ENCODE peak calls at places on chromosomes 16 and 17, in eight cellular contexts. One of them, this sample, is unnamed.

GRCh38 chr16:61617214-61617783 is 418.9 kb downstream of the CDH8 start:
- DNase-seq in retina: no peak
- DNase-seq in BJ: no peak
- DNase-seq in astrocyte of the hippocampus: no peak
- DNase-seq in Ammon's horn: no peak
- DNase-seq in stimulated activated CD4-positive, alpha-beta T cell treated with anti-CD3 and anti-CD28 coated beads, TNF-alpha, amount 100 ng/mL, for 1 hour: no peak
- DNase-seq in H7: no peak
- DNase-seq in B cell: no peak
- DNase-seq in this sample: no peak

GRCh38 chr17:4735825-4736651 is 3.6 kb upstream of the ZMYND15 start:
- DNase-seq in retina: no peak
- DNase-seq in BJ: no peak
- DNase-seq in astrocyte of the hippocampus: no peak
- DNase-seq in Ammon's horn: peak
- DNase-seq in stimulated activated CD4-positive, alpha-beta T cell treated with anti-CD3 and anti-CD28 coated beads, TNF-alpha, amount 100 ng/mL, for 1 hour: no peak
- DNase-seq in H7: no peak
- DNase-seq in B cell: no peak
- DNase-seq in this sample: no peak

GRCh38 chr17:31743767-31744166 is 115.3 kb downstream of the COPRS start:
- DNase-seq in retina: no peak
- DNase-seq in BJ: no peak
- DNase-seq in astrocyte of the hippocampus: peak
- DNase-seq in Ammon's horn: no peak
- DNase-seq in stimulated activated CD4-positive, alpha-beta T cell treated with anti-CD3 and anti-CD28 coated beads, TNF-alpha, amount 100 ng/mL, for 1 hour: no peak
- DNase-seq in H7: peak
- DNase-seq in B cell: no peak
- DNase-seq in this sample: no peak

GRCh38 chr17:70869402-70870085 is 700.2 kb downstream of the KCNJ2 start:
- DNase-seq in retina: peak
- DNase-seq in BJ: no peak
- DNase-seq in astrocyte of the hippocampus: no peak
- DNase-seq in Ammon's horn: no peak
- DNase-seq in stimulated activated CD4-positive, alpha-beta T cell treated with anti-CD3 and anti-CD28 coated beads, TNF-alpha, amount 100 ng/mL, for 1 hour: no peak
- DNase-seq in H7: peak
- DNase-seq in B cell: no peak
- DNase-seq in this sample: no peak

GRCh38 chr17:2438823-2439222 is 38.0 kb upstream of the MNT start:
- DNase-seq in retina: no peak
- DNase-seq in BJ: no peak
- DNase-seq in astrocyte of the hippocampus: peak
- DNase-seq in Ammon's horn: no peak
- DNase-seq in stimulated activated CD4-positive, alpha-beta T cell treated with anti-CD3 and anti-CD28 coated beads, TNF-alpha, amount 100 ng/mL, for 1 hour: no peak
- DNase-seq in H7: no peak
- DNase-seq in B cell: no peak
- DNase-seq in this sample: no peak

GRCh38 chr16:88761830-88762229 is 23.2 kb downstream of the PIEZO1 start:
- DNase-seq in retina: no peak
- DNase-seq in BJ: no peak
- DNase-seq in astrocyte of the hippocampus: no peak
- DNase-seq in Ammon's horn: no peak
- DNase-seq in stimulated activated CD4-positive, alpha-beta T cell treated with anti-CD3 and anti-CD28 coated beads, TNF-alpha, amount 100 ng/mL, for 1 hour: no peak
- DNase-seq in H7: no peak
- DNase-seq in B cell: no peak
- DNase-seq in this sample: no peak

GRCh38 chr17:64150237-64151015 is 20.5 kb upstream of the ERN1 start:
- DNase-seq in retina: no peak
- DNase-seq in BJ: no peak
- DNase-seq in astrocyte of the hippocampus: no peak
- DNase-seq in Ammon's horn: no peak
- DNase-seq in stimulated activated CD4-positive, alpha-beta T cell treated with anti-CD3 and anti-CD28 coated beads, TNF-alpha, amount 100 ng/mL, for 1 hour: no peak
- DNase-seq in H7: no peak
- DNase-seq in B cell: no peak
- DNase-seq in this sample: no peak

GRCh38 chr17:78379134-78379497 is 667 bp downstream of the PGS1 start:
- DNase-seq in retina: no peak
- DNase-seq in BJ: no peak
- DNase-seq in astrocyte of the hippocampus: peak
- DNase-seq in Ammon's horn: no peak
- DNase-seq in stimulated activated CD4-positive, alpha-beta T cell treated with anti-CD3 and anti-CD28 coated beads, TNF-alpha, amount 100 ng/mL, for 1 hour: no peak
- DNase-seq in H7: no peak
- DNase-seq in B cell: no peak
- DNase-seq in this sample: no peak

GRCh38 chr17:632551-632950 is 82.1 kb downstream of the VPS53 start:
- DNase-seq in retina: no peak
- DNase-seq in BJ: no peak
- DNase-seq in astrocyte of the hippocampus: no peak
- DNase-seq in Ammon's horn: no peak
- DNase-seq in stimulated activated CD4-positive, alpha-beta T cell treated with anti-CD3 and anti-CD28 coated beads, TNF-alpha, amount 100 ng/mL, for 1 hour: no peak
- DNase-seq in H7: no peak
- DNase-seq in B cell: no peak
- DNase-seq in this sample: no peak

GRCh38 chr17:66627985-66628384 is 206.9 kb upstream of the CACNG5 start:
- DNase-seq in retina: no peak
- DNase-seq in BJ: no peak
- DNase-seq in astrocyte of the hippocampus: peak
- DNase-seq in Ammon's horn: no peak
- DNase-seq in stimulated activated CD4-positive, alpha-beta T cell treated with anti-CD3 and anti-CD28 coated beads, TNF-alpha, amount 100 ng/mL, for 1 hour: no peak
- DNase-seq in H7: no peak
- DNase-seq in B cell: no peak
- DNase-seq in this sample: no peak

GRCh38 chr17:35749560-35750412 is 3.3 kb downstream of the GAS2L2 start:
- DNase-seq in retina: peak
- DNase-seq in BJ: no peak
- DNase-seq in astrocyte of the hippocampus: no peak
- DNase-seq in Ammon's horn: no peak
- DNase-seq in stimulated activated CD4-positive, alpha-beta T cell treated with anti-CD3 and anti-CD28 coated beads, TNF-alpha, amount 100 ng/mL, for 1 hour: no peak
- DNase-seq in H7: peak
- DNase-seq in B cell: no peak
- DNase-seq in this sample: no peak

GRCh38 chr16:85534536-85535351 is 78.4 kb upstream of the GSE1 start:
- DNase-seq in retina: no peak
- DNase-seq in BJ: no peak
- DNase-seq in astrocyte of the hippocampus: no peak
- DNase-seq in Ammon's horn: no peak
- DNase-seq in stimulated activated CD4-positive, alpha-beta T cell treated with anti-CD3 and anti-CD28 coated beads, TNF-alpha, amount 100 ng/mL, for 1 hour: no peak
- DNase-seq in H7: peak
- DNase-seq in B cell: no peak
- DNase-seq in this sample: no peak

GRCh38 chr17:46792071-46792470 is 26.4 kb downstream of the WNT3 start:
- DNase-seq in retina: no peak
- DNase-seq in BJ: no peak
- DNase-seq in astrocyte of the hippocampus: no peak
- DNase-seq in Ammon's horn: no peak
- DNase-seq in stimulated activated CD4-positive, alpha-beta T cell treated with anti-CD3 and anti-CD28 coated beads, TNF-alpha, amount 100 ng/mL, for 1 hour: no peak
- DNase-seq in H7: no peak
- DNase-seq in B cell: no peak
- DNase-seq in this sample: no peak

GRCh38 chr17:1460233-1460632 is 4.2 kb upstream of the CRK start:
- DNase-seq in retina: no peak
- DNase-seq in BJ: no peak
- DNase-seq in astrocyte of the hippocampus: peak
- DNase-seq in Ammon's horn: no peak
- DNase-seq in stimulated activated CD4-positive, alpha-beta T cell treated with anti-CD3 and anti-CD28 coated beads, TNF-alpha, amount 100 ng/mL, for 1 hour: no peak
- DNase-seq in H7: peak
- DNase-seq in B cell: no peak
- DNase-seq in this sample: no peak

This sample was measured in GM19239.